ENCODE peak calls at places on chromosome 13, in eight cellular contexts. L is body of pancreas; V is midbrain; Z is NCI-H460; W is T-helper 17 cell; S is NCI-H2081; D is stimulated activated CD4-positive, alpha-beta T cell treated with anti-CD3 and anti-CD28 coated beads, Interleukin-4, amount 100 ng/mL, for 1 hour; X is LHCN-M2. J is an unnamed sample.

GRCh38 chr13:66180806-66181205 is 1049.3 kb downstream of the PCDH9 start:
- DNase-seq in L (no peak), V (no peak), Z (no peak), W (no peak), S (no peak), D (no peak), X (no peak), J (no peak)

GRCh38 chr13:111115051-111115840 is at the start of gene ARHGEF7:
- DNase-seq in L (peak), V (no peak), Z (no peak), W (no peak), S (peak), D (no peak), X (no peak), J (no peak)

GRCh38 chr13:59691501-59692066 is 472.1 kb downstream of the DIAPH3 start:
- DNase-seq in L (no peak), V (no peak), Z (no peak), W (no peak), S (no peak), D (no peak), X (no peak), J (no peak)

GRCh38 chr13:65057986-65058385 is 2172.2 kb downstream of the PCDH9 start:
- DNase-seq in L (no peak), V (no peak), Z (no peak), W (no peak), S (no peak), D (no peak), X (no peak), J (no peak)

GRCh38 chr13:64457976-64458375 is 2772.2 kb downstream of the PCDH9 start:
- DNase-seq in L (no peak), V (no peak), Z (no peak), W (no peak), S (no peak), D (no peak), X (no peak), J (peak)

GRCh38 chr13:84917252-84917878 is 881.9 kb downstream of the SLITRK6 start:
- DNase-seq in L (no peak), V (peak), Z (peak), W (no peak), S (peak), D (no peak), X (peak), J (peak)

GRCh38 chr13:87274209-87274819 is 396.9 kb upstream of the SLITRK5 start:
- DNase-seq in L (peak), V (peak), Z (peak), W (no peak), S (peak), D (no peak), X (peak), J (peak)

GRCh38 chr13:103694471-103694870 is 628.3 kb upstream of the SLC10A2 start:
- DNase-seq in L (peak), V (no peak), Z (no peak), W (no peak), S (no peak), D (no peak), X (no peak), J (no peak)

GRCh38 chr13:112177889-112178288 is 110.9 kb downstream of the SOX1 start:
- DNase-seq in L (no peak), V (no peak), Z (no peak), W (no peak), S (no peak), D (no peak), X (no peak), J (no peak)

GRCh38 chr13:94860981-94861407 is 148.6 kb upstream of the SOX21 start:
- DNase-seq in L (no peak), V (no peak), Z (peak), W (no peak), S (no peak), D (no peak), X (no peak), J (peak)

GRCh38 chr13:40145139-40145538 is 489.7 kb downstream of the COG6 start:
- DNase-seq in L (no peak), V (no peak), Z (no peak), W (no peak), S (no peak), D (peak), X (no peak), J (no peak)

GRCh38 chr13:28394422-28394821 is 100.5 kb downstream of the FLT1 start:
- DNase-seq in L (no peak), V (peak), Z (no peak), W (no peak), S (no peak), D (no peak), X (peak), J (no peak)

GRCh38 chr13:44306401-44307192 is 67.0 kb upstream of the SERP2 start:
- DNase-seq in L (no peak), V (peak), Z (peak), W (no peak), S (peak), D (no peak), X (peak), J (peak)

GRCh38 chr13:104466016-104466415 is 1399.8 kb upstream of the SLC10A2 start:
- DNase-seq in L (no peak), V (no peak), Z (no peak), W (no peak), S (no peak), D (no peak), X (no peak), J (no peak)

GRCh38 chr13:110907951-110908898 is 6.6 kb downstream of the ANKRD10 start:
- DNase-seq in L (peak), V (no peak), Z (peak), W (no peak), S (peak), D (no peak), X (peak), J (peak)

GRCh38 chr13:111598751-111599150 is 278.3 kb downstream of the TEX29 start:
- DNase-seq in L (no peak), V (no peak), Z (no peak), W (no peak), S (no peak), D (no peak), X (no peak), J (no peak)

GRCh38 chr13:97067342-97067895 is 73.1 kb upstream of the OXGR1 start:
- DNase-seq in L (no peak), V (no peak), Z (no peak), W (no peak), S (no peak), D (no peak), X (peak), J (peak)